ENCODE peak calls at places on chromosomes 7 and 10, in eight cellular contexts. One of them, this sample, is unnamed.

GRCh38 chr7:148700693-148701092 is 2.0 kb downstream of the CUL1 start:
- DNase-seq in NCI-H1048: no peak
- DNase-seq in stimulated activated CD4-positive, alpha-beta T cell treated with anti-CD3 and anti-CD28 coated beads, Interleukin-1b, Interleukin-23, amount 100 ng/mL, for 24 hours: no peak
- DNase-seq in foreskin keratinocyte: peak
- DNase-seq in WTC11: no peak
- DNase-seq in anterior cingulate cortex: no peak
- DNase-seq in brain microvascular endothelial cell: peak
- DNase-seq in Calu3: peak
- DNase-seq in this sample: no peak

GRCh38 chr7:26583094-26583493 is 281.3 kb downstream of the SKAP2 start:
- DNase-seq in NCI-H1048: no peak
- DNase-seq in anterior cingulate cortex: no peak
- DNase-seq in WTC11: no peak
- DNase-seq in brain microvascular endothelial cell: no peak
- DNase-seq in foreskin keratinocyte: no peak
- DNase-seq in Calu3: no peak
- DNase-seq in stimulated activated CD4-positive, alpha-beta T cell treated with anti-CD3 and anti-CD28 coated beads, Interleukin-1b, Interleukin-23, amount 100 ng/mL, for 24 hours: no peak
- DNase-seq in this sample: no peak

GRCh38 chr7:151687523-151688235 is 168.0 kb upstream of the RHEB start:
- DNase-seq in stimulated activated CD4-positive, alpha-beta T cell treated with anti-CD3 and anti-CD28 coated beads, Interleukin-1b, Interleukin-23, amount 100 ng/mL, for 24 hours: no peak
- DNase-seq in anterior cingulate cortex: no peak
- DNase-seq in foreskin keratinocyte: peak
- DNase-seq in brain microvascular endothelial cell: peak
- DNase-seq in Calu3: peak
- DNase-seq in WTC11: peak
- DNase-seq in NCI-H1048: no peak
- DNase-seq in this sample: no peak

GRCh38 chr7:103547451-103548284 is 101.7 kb upstream of the SLC26A5 start:
- DNase-seq in NCI-H1048: no peak
- DNase-seq in Calu3: no peak
- DNase-seq in stimulated activated CD4-positive, alpha-beta T cell treated with anti-CD3 and anti-CD28 coated beads, Interleukin-1b, Interleukin-23, amount 100 ng/mL, for 24 hours: no peak
- DNase-seq in foreskin keratinocyte: no peak
- DNase-seq in brain microvascular endothelial cell: no peak
- DNase-seq in anterior cingulate cortex: no peak
- DNase-seq in WTC11: no peak
- DNase-seq in this sample: no peak

GRCh38 chr10:92574545-92575377 is 868 bp upstream of the IDE start:
- DNase-seq in NCI-H1048: no peak
- DNase-seq in foreskin keratinocyte: peak
- DNase-seq in Calu3: no peak
- DNase-seq in WTC11: no peak
- DNase-seq in anterior cingulate cortex: no peak
- DNase-seq in brain microvascular endothelial cell: peak
- DNase-seq in stimulated activated CD4-positive, alpha-beta T cell treated with anti-CD3 and anti-CD28 coated beads, Interleukin-1b, Interleukin-23, amount 100 ng/mL, for 24 hours: no peak
- DNase-seq in this sample: no peak

GRCh38 chr7:81926154-81926553 is 156.3 kb upstream of the HGF start:
- DNase-seq in stimulated activated CD4-positive, alpha-beta T cell treated with anti-CD3 and anti-CD28 coated beads, Interleukin-1b, Interleukin-23, amount 100 ng/mL, for 24 hours: no peak
- DNase-seq in anterior cingulate cortex: no peak
- DNase-seq in brain microvascular endothelial cell: no peak
- DNase-seq in foreskin keratinocyte: no peak
- DNase-seq in WTC11: no peak
- DNase-seq in Calu3: no peak
- DNase-seq in NCI-H1048: no peak
- DNase-seq in this sample: no peak

GRCh38 chr7:42065942-42066341 is 171.1 kb downstream of the GLI3 start:
- DNase-seq in WTC11: no peak
- DNase-seq in Calu3: no peak
- DNase-seq in anterior cingulate cortex: peak
- DNase-seq in foreskin keratinocyte: no peak
- DNase-seq in brain microvascular endothelial cell: peak
- DNase-seq in stimulated activated CD4-positive, alpha-beta T cell treated with anti-CD3 and anti-CD28 coated beads, Interleukin-1b, Interleukin-23, amount 100 ng/mL, for 24 hours: no peak
- DNase-seq in NCI-H1048: no peak
- DNase-seq in this sample: no peak

GRCh38 chr7:87564290-87564963 is 36.3 kb downstream of the ABCB1 start:
- DNase-seq in anterior cingulate cortex: no peak
- DNase-seq in brain microvascular endothelial cell: no peak
- DNase-seq in stimulated activated CD4-positive, alpha-beta T cell treated with anti-CD3 and anti-CD28 coated beads, Interleukin-1b, Interleukin-23, amount 100 ng/mL, for 24 hours: no peak
- DNase-seq in Calu3: peak
- DNase-seq in foreskin keratinocyte: peak
- DNase-seq in WTC11: peak
- DNase-seq in NCI-H1048: no peak
- DNase-seq in this sample: peak

GRCh38 chr7:43799605-43800004 is 41.1 kb downstream of the BLVRA start:
- DNase-seq in anterior cingulate cortex: no peak
- DNase-seq in foreskin keratinocyte: peak
- DNase-seq in brain microvascular endothelial cell: no peak
- DNase-seq in NCI-H1048: no peak
- DNase-seq in WTC11: no peak
- DNase-seq in stimulated activated CD4-positive, alpha-beta T cell treated with anti-CD3 and anti-CD28 coated beads, Interleukin-1b, Interleukin-23, amount 100 ng/mL, for 24 hours: no peak
- DNase-seq in Calu3: no peak
- DNase-seq in this sample: no peak

GRCh38 chr7:139647812-139648616 is 124.5 kb downstream of the CLEC2L start:
- DNase-seq in foreskin keratinocyte: no peak
- DNase-seq in anterior cingulate cortex: no peak
- DNase-seq in WTC11: no peak
- DNase-seq in NCI-H1048: no peak
- DNase-seq in stimulated activated CD4-positive, alpha-beta T cell treated with anti-CD3 and anti-CD28 coated beads, Interleukin-1b, Interleukin-23, amount 100 ng/mL, for 24 hours: no peak
- DNase-seq in brain microvascular endothelial cell: peak
- DNase-seq in Calu3: no peak
- DNase-seq in this sample: no peak